ENCODE peak calls at places on chromosomes 12 and 14, in six cellular contexts. L, K, G, O, W and E are unnamed samples.

GRCh38 chr12:116718578-116719454 is 19.1 kb downstream of the SPRING1 start:
- DNase-seq in L (no peak), K (peak; percentile 60), G (peak; percentile 56), O (no peak), W (no peak), E (peak; percentile 42)

GRCh38 chr14:54462048-54462447 is 20.9 kb upstream of the CNIH1 start:
- DNase-seq in L (no peak), K (peak; percentile 37), G (no peak), O (no peak), W (no peak), E (no peak)

GRCh38 chr12:45220366-45220931 is 4.6 kb downstream of the ANO6 start:
- DNase-seq in L (no peak), K (peak; percentile 62), G (no peak), O (no peak), W (no peak), E (no peak)

GRCh38 chr14:95057851-95058250 is 99.5 kb downstream of the DICER1 start:
- DNase-seq in L (no peak), K (no peak), G (no peak), O (no peak), W (no peak), E (no peak)

GRCh38 chr14:75967866-75968265 is 13.9 kb downstream of the TGFB3 start:
- DNase-seq in L (no peak), K (no peak), G (no peak), O (no peak), W (no peak), E (no peak)

GRCh38 chr12:81644503-81644902 is 114.6 kb downstream of the PPFIA2 start:
- DNase-seq in L (no peak), K (peak; percentile 52), G (peak; percentile 36), O (peak; percentile 52), W (peak; percentile 63), E (peak; percentile 67)

GRCh38 chr14:71539660-71540285 is 392.5 kb upstream of the RGS6 start:
- DNase-seq in L (no peak), K (no peak), G (no peak), O (no peak), W (no peak), E (peak; percentile 25)

GRCh38 chr14:54488646-54489317 is at the start of gene GMFB:
- DNase-seq in L (peak; percentile 97), K (peak; percentile 99), G (peak; percentile 91), O (peak; percentile 96), W (peak; percentile 91), E (peak; percentile 93)

GRCh38 chr14:88554458-88555286 is at the start of gene PTPN21:
- DNase-seq in L (peak; percentile 92), K (peak; percentile 81), G (peak; percentile 64), O (peak; percentile 91), W (peak; percentile 84), E (peak; percentile 83)

GRCh38 chr12:49030714-49031572 is 12.4 kb upstream of the PRKAG1 start:
- DNase-seq in L (no peak), K (no peak), G (no peak), O (no peak), W (no peak), E (no peak)

GRCh38 chr12:32533971-32534590 is 134.7 kb downstream of the FGD4 start:
- DNase-seq in L (no peak), K (peak; percentile 43), G (peak; percentile 98), O (peak; percentile 84), W (peak; percentile 52), E (peak; percentile 77)

GRCh38 chr14:93788557-93789365 is 476 bp upstream of the PRIMA1 start:
- DNase-seq in L (no peak), K (peak; percentile 12), G (no peak), O (peak; percentile 54), W (peak; percentile 78), E (peak; percentile 2)

GRCh38 chr12:117968826-117969659 is at the start of gene KSR2:
- DNase-seq in L (peak; percentile 90), K (peak; percentile 92), G (no peak), O (peak; percentile 91), W (peak; percentile 96), E (peak; percentile 74)

GRCh38 chr14:88322505-88323085 is 474 bp downstream of the KCNK10 start:
- DNase-seq in L (no peak), K (no peak), G (no peak), O (no peak), W (peak; percentile 4), E (no peak)

GRCh38 chr14:102462391-102462790 is 47.2 kb downstream of the ANKRD9 start:
- DNase-seq in L (peak; percentile 8), K (no peak), G (peak; percentile 13), O (no peak), W (no peak), E (no peak)

GRCh38 chr12:124668602-124669001 is 101.2 kb upstream of the NCOR2 start:
- DNase-seq in L (no peak), K (no peak), G (no peak), O (no peak), W (no peak), E (peak; percentile 65)

GRCh38 chr14:91317381-91318313 is 73.1 kb upstream of the GPR68 start:
- DNase-seq in L (peak; percentile 93), K (peak; percentile 20), G (no peak), O (no peak), W (no peak), E (peak; percentile 71)

GRCh38 chr14:37024166-37024565 is 148.2 kb downstream of the SLC25A21 start:
- DNase-seq in L (no peak), K (peak; percentile 10), G (no peak), O (no peak), W (peak; percentile 39), E (no peak)

GRCh38 chr14:54567224-54567633 is 301 bp downstream of the SAMD4A start:
- DNase-seq in L (no peak), K (no peak), G (no peak), O (peak; percentile 62), W (peak; percentile 76), E (peak; percentile 45)

GRCh38 chr14:65211341-65211987 is 109.1 kb upstream of the MAX start:
- DNase-seq in L (no peak), K (peak; percentile 85), G (peak; percentile 85), O (peak; percentile 29), W (no peak), E (peak; percentile 78)

GRCh38 chr12:57461326-57461903 is 1.8 kb downstream of the GLI1 start:
- DNase-seq in L (peak; percentile 84), K (peak; percentile 32), G (peak; percentile 57), O (peak; percentile 89), W (peak; percentile 95), E (peak; percentile 71)

GRCh38 chr12:57491393-57492280 is 3.8 kb downstream of the MARS1 start:
- DNase-seq in L (no peak), K (peak; percentile 28), G (no peak), O (no peak), W (peak; percentile 24), E (no peak)

GRCh38 chr14:74528406-74528805 is 34.8 kb downstream of the ISCA2 start:
- DNase-seq in L (no peak), K (no peak), G (no peak), O (no peak), W (no peak), E (no peak)

GRCh38 chr12:12582895-12583303 is 20.2 kb upstream of the DUSP16 start:
- DNase-seq in L (no peak), K (peak; percentile 91), G (peak; percentile 67), O (peak; percentile 58), W (no peak), E (no peak)

GRCh38 chr14:29518335-29518734 is 409.3 kb downstream of the PRKD1 start:
- DNase-seq in L (no peak), K (peak; percentile 39), G (peak; percentile 28), O (no peak), W (no peak), E (peak; percentile 22)
- TF ChIP-seq CTCF in L (no peak), K (peak; percentile 53), G (peak; percentile 58), O (peak; percentile 29), W (no peak), E (peak; percentile 45)

DNA sequence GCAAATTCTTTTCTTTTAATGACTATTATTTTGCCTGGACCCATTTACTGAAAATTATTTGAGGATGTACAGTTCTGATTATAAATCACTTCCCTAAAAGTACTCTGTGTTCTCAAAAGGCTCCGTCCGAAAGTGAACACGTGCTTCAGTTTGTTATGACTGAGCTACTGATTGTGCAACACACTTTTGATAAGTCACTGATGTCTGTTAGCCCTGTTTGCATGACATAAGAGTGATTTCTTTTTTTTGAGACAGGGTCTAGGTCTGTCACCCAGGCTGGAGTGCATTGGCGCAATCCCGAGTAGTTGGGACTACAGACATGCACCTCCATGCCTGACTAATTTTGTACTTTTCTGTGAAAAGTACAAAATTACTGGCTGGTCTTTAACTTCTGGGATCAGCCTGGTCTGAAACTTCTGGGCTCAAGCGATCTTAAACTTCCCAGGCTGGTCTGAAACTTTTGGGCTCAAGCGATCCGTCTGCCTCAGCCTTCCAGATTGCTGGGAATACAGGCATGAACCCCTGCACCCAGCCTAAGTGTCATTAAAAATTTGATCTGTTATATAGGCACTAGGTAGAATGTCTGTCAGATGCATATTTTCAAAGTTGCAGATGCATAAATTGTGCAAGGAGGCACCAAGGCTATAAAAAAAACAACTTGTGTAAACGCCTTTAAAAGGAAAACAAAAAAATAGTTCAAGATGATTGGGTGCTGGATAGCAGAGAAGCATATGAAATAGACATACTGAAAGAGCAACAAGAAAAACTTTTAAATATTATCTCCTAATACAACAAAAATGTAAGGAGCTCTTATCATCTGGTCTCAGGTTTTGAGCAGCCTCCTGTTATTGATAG is 111.6 kb downstream of the SRGAP1 start:
- DNase-seq in L (no peak), K (no peak), G (peak; percentile 76), O (peak; percentile 28), W (no peak), E (peak; percentile 81)
- H3K27ac ChIP-seq in L (peak overlapping the region; percentile 55), K (no peak overlapping the region), G (peak overlapping the region; percentile 63), O (peak overlapping the region; percentile 13), W (no peak overlapping the region), E (no peak overlapping the region)

DNA sequence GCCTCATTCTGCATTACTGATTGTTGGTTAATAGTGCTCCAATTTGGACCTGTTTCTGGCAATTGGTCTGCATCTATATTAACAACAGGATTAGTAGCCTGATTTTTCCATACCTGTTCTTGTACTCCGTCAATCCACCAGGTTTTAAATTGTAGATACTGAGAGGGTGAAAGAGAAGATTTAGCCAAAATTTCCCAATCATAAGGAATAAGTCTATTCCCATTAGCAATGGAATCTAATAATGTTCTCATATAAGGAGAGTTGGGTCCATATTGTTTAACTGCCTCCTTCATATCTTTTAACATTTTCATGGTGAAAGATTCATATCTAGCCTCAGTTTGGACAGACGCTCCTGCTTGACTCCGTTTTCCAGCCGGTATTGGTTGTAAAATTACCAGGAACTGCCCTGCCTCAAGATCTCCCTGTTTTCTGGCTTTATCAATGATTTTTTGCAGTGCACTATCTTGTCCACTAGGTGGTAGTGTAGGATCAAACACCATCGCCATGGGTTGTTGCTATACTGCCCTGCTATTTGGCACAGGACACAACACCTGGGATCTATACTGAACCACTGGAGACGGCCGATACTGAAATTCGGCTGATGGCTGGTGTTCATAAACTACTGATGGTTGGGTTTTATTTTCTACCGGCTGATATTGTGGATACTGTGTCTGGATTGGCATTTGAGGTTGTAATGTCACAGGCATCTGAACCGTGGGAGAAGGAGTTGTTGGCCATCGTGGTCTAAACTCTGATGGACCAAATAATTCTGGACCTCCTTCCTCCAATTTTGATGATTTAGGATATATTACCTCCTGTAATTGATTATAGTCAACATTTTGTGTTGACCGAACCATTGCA is 25.2 kb downstream of the DHRS4L2 start:
- DNase-seq in L (no peak), K (peak; percentile 89), G (peak; percentile 71), O (peak; percentile 76), W (peak; percentile 89), E (peak; percentile 78)
- TF ChIP-seq CTCF in L (peak; percentile 92), K (peak; percentile 83), G (peak; percentile 96), O (peak; percentile 73), W (peak; percentile 97), E (peak; percentile 80)

DNA sequence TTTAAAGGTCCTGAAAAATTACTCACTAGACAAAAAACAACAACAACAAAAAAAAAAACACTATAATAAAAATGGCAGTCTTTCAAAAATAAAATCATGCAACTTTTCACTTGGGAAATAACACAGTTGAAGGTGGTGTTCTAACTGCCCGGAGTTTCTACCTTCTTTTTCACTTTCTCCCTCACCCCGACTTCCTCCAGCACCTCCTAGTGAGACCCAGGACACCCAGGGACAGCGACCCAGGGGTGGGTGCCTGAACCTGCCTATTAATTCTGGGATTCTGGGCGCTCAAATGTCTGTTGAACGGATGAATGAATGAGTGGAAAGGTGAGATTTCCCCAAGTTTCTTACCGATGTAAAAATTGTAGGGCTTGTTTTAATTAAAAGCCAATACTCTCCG is 2.0 kb upstream of the FZD10 start:
- DNase-seq in L (no peak), K (no peak), G (no peak), O (no peak), W (no peak), E (no peak)
- H3K27ac ChIP-seq in L (no peak overlapping the region), K (no peak overlapping the region), G (no peak overlapping the region), O (no peak overlapping the region), W (no peak overlapping the region), E (no peak overlapping the region)